ENCODE peak calls at places on chromosome 12, in ten cellular contexts. One of them, this sample, is unnamed.

GRCh38 chr12:22333751-22334695 is 484 bp downstream of the ST8SIA1 start:
- DNase-seq in sciatic nerve: peak
- DNase-seq in GM12865: no peak
- DNase-seq in activated naive CD4-positive, alpha-beta T cell treated with anti-CD3 and anti-CD28 coated beads, Interleukin-2, amount 50 U/mL, for 72 hours: no peak
- DNase-seq in NCI-H774: no peak
- DNase-seq in neural progenitor cell: peak
- DNase-seq in astrocyte: no peak
- DNase-seq in stimulated activated naive CD8-positive, alpha-beta T cell treated with anti-CD3 and anti-CD28 coated beads, Interleukin-15, Interleukin-2, amounts not matched to agents 100 U/mL and 50 U/mL, for 24 hours: peak
- DNase-seq in tibial nerve: no peak
- DNase-seq in GM12892: peak
- DNase-seq in this sample: no peak

GRCh38 chr12:3750616-3751015 is 2.3 kb downstream of the CRACR2A start:
- DNase-seq in sciatic nerve: no peak
- DNase-seq in GM12865: no peak
- DNase-seq in activated naive CD4-positive, alpha-beta T cell treated with anti-CD3 and anti-CD28 coated beads, Interleukin-2, amount 50 U/mL, for 72 hours: no peak
- DNase-seq in NCI-H774: no peak
- DNase-seq in neural progenitor cell: no peak
- DNase-seq in astrocyte: no peak
- DNase-seq in stimulated activated naive CD8-positive, alpha-beta T cell treated with anti-CD3 and anti-CD28 coated beads, Interleukin-15, Interleukin-2, amounts not matched to agents 100 U/mL and 50 U/mL, for 24 hours: no peak
- DNase-seq in tibial nerve: no peak
- DNase-seq in GM12892: no peak
- DNase-seq in this sample: no peak

GRCh38 chr12:3098436-3098835 is 21.3 kb downstream of the TSPAN9 start:
- DNase-seq in sciatic nerve: no peak
- DNase-seq in GM12865: no peak
- DNase-seq in activated naive CD4-positive, alpha-beta T cell treated with anti-CD3 and anti-CD28 coated beads, Interleukin-2, amount 50 U/mL, for 72 hours: no peak
- DNase-seq in NCI-H774: no peak
- DNase-seq in neural progenitor cell: no peak
- DNase-seq in astrocyte: no peak
- DNase-seq in stimulated activated naive CD8-positive, alpha-beta T cell treated with anti-CD3 and anti-CD28 coated beads, Interleukin-15, Interleukin-2, amounts not matched to agents 100 U/mL and 50 U/mL, for 24 hours: no peak
- DNase-seq in tibial nerve: no peak
- DNase-seq in GM12892: no peak
- DNase-seq in this sample: no peak

GRCh38 chr12:124174949-124175348 is 119.9 kb upstream of the RFLNA start:
- DNase-seq in sciatic nerve: no peak
- DNase-seq in GM12865: no peak
- DNase-seq in activated naive CD4-positive, alpha-beta T cell treated with anti-CD3 and anti-CD28 coated beads, Interleukin-2, amount 50 U/mL, for 72 hours: no peak
- DNase-seq in NCI-H774: no peak
- DNase-seq in neural progenitor cell: no peak
- DNase-seq in astrocyte: no peak
- DNase-seq in stimulated activated naive CD8-positive, alpha-beta T cell treated with anti-CD3 and anti-CD28 coated beads, Interleukin-15, Interleukin-2, amounts not matched to agents 100 U/mL and 50 U/mL, for 24 hours: no peak
- DNase-seq in tibial nerve: no peak
- DNase-seq in GM12892: no peak
- DNase-seq in this sample: no peak

GRCh38 chr12:26124491-26125450 is at the start of gene BHLHE41:
- DNase-seq in sciatic nerve: peak
- DNase-seq in GM12865: peak
- DNase-seq in activated naive CD4-positive, alpha-beta T cell treated with anti-CD3 and anti-CD28 coated beads, Interleukin-2, amount 50 U/mL, for 72 hours: no peak
- DNase-seq in NCI-H774: peak
- DNase-seq in neural progenitor cell: peak
- DNase-seq in astrocyte: peak
- DNase-seq in stimulated activated naive CD8-positive, alpha-beta T cell treated with anti-CD3 and anti-CD28 coated beads, Interleukin-15, Interleukin-2, amounts not matched to agents 100 U/mL and 50 U/mL, for 24 hours: peak
- DNase-seq in tibial nerve: peak
- DNase-seq in GM12892: peak
- DNase-seq in this sample: peak

GRCh38 chr12:111741235-111741812 is 25.4 kb upstream of the ALDH2 start:
- DNase-seq in sciatic nerve: no peak
- DNase-seq in GM12865: no peak
- DNase-seq in activated naive CD4-positive, alpha-beta T cell treated with anti-CD3 and anti-CD28 coated beads, Interleukin-2, amount 50 U/mL, for 72 hours: no peak
- DNase-seq in NCI-H774: peak
- DNase-seq in neural progenitor cell: no peak
- DNase-seq in astrocyte: peak
- DNase-seq in stimulated activated naive CD8-positive, alpha-beta T cell treated with anti-CD3 and anti-CD28 coated beads, Interleukin-15, Interleukin-2, amounts not matched to agents 100 U/mL and 50 U/mL, for 24 hours: no peak
- DNase-seq in tibial nerve: no peak
- DNase-seq in GM12892: no peak
- DNase-seq in this sample: no peak

GRCh38 chr12:19031032-19031431 is 98.5 kb upstream of the PLEKHA5 start:
- DNase-seq in sciatic nerve: no peak
- DNase-seq in GM12865: no peak
- DNase-seq in activated naive CD4-positive, alpha-beta T cell treated with anti-CD3 and anti-CD28 coated beads, Interleukin-2, amount 50 U/mL, for 72 hours: no peak
- DNase-seq in NCI-H774: no peak
- DNase-seq in neural progenitor cell: no peak
- DNase-seq in astrocyte: peak
- DNase-seq in stimulated activated naive CD8-positive, alpha-beta T cell treated with anti-CD3 and anti-CD28 coated beads, Interleukin-15, Interleukin-2, amounts not matched to agents 100 U/mL and 50 U/mL, for 24 hours: no peak
- DNase-seq in tibial nerve: no peak
- DNase-seq in GM12892: no peak
- DNase-seq in this sample: no peak

GRCh38 chr12:47920913-47921312 is 16.1 kb upstream of the VDR start:
- DNase-seq in sciatic nerve: no peak
- DNase-seq in GM12865: no peak
- DNase-seq in activated naive CD4-positive, alpha-beta T cell treated with anti-CD3 and anti-CD28 coated beads, Interleukin-2, amount 50 U/mL, for 72 hours: no peak
- DNase-seq in NCI-H774: no peak
- DNase-seq in neural progenitor cell: no peak
- DNase-seq in astrocyte: no peak
- DNase-seq in stimulated activated naive CD8-positive, alpha-beta T cell treated with anti-CD3 and anti-CD28 coated beads, Interleukin-15, Interleukin-2, amounts not matched to agents 100 U/mL and 50 U/mL, for 24 hours: no peak
- DNase-seq in tibial nerve: no peak
- DNase-seq in GM12892: no peak
- DNase-seq in this sample: no peak

This sample was measured in left lobe of liver.